ENCODE peak calls at places on chromosomes 12 and 14, in four cellular contexts. C is K562, Z is prostate gland, Q is stomach. W is an unnamed sample. For H3K4me1, the result is how much of the 10 kb centered on the place peaks cover.

GRCh38 chr12:77760271-77761025 is 70.2 kb upstream of the NAV3 start:
- DNase-seq in Q (no peak), Z (no peak), C (no peak), W (no peak)

GRCh38 chr14:60184597-60185555 is 19.7 kb upstream of the DHRS7 start:
- DNase-seq in Q (no peak), C (no peak), Z (no peak), W (no peak)

GRCh38 chr14:65141523-65141922 is 39.2 kb upstream of the MAX start:
- DNase-seq in C (no peak), Q (no peak), Z (no peak), W (no peak)

GRCh38 chr12:56160160-56160763 is 2.1 kb downstream of the MYL6 start:
- DNase-seq in Q (no peak), C (no peak), Z (no peak), W (no peak)

GRCh38 chr12:124391340-124392261 is 96.7 kb downstream of the RFLNA start:
- DNase-seq in C (no peak), Q (peak), Z (no peak), W (peak)

GRCh38 chr12:83432176-83432719 is 745.5 kb downstream of the TMTC2 start:
- DNase-seq in Z (no peak), C (no peak), Q (no peak), W (no peak)

GRCh38 chr14:50892255-50892654 is 20.4 kb downstream of the ABHD12B start:
- DNase-seq in Z (no peak), C (no peak), Q (no peak), W (no peak)

GRCh38 chr14:91269076-91269991 is 24.8 kb upstream of the GPR68 start:
- DNase-seq in Z (no peak), C (no peak), Q (no peak), W (no peak)

GRCh38 chr12:16165506-16165905 is 112.0 kb downstream of the SLC15A5 start:
- DNase-seq in Q (peak), C (no peak), Z (peak), W (peak)

GRCh38 chr12:124698998-124699305 is 131.5 kb upstream of the NCOR2 start:
- DNase-seq in Z (no peak), Q (no peak), C (no peak), W (no peak)

GRCh38 chr12:67649165-67650126 is 901 bp downstream of the DYRK2 start:
- DNase-seq in C (peak), Q (peak), Z (peak), W (no peak)

GRCh38 chr12:125983094-125983783 is 918.0 kb downstream of the AACS start:
- DNase-seq in C (peak), Z (peak), Q (peak), W (no peak)

GRCh38 chr12:98754095-98754494 is 109.0 kb downstream of the APAF1 start:
- DNase-seq in Q (no peak), Z (no peak), C (peak), W (no peak)

GRCh38 chr14:54555651-54556050 is 11.3 kb upstream of the SAMD4A start:
- DNase-seq in Z (no peak), Q (no peak), C (no peak), W (no peak)

GRCh38 chr14:33184587-33184986 is 245.9 kb downstream of the NPAS3 start:
- DNase-seq in Z (no peak), Q (no peak), C (no peak), W (no peak)

GRCh38 chr12:112685321-112685720 is 106.2 kb upstream of the RPH3A start:
- DNase-seq in Q (no peak), Z (no peak), C (no peak), W (no peak)

GRCh38 chr12:1439687-1440086 is 154.7 kb downstream of the FBXL14 start:
- DNase-seq in C (peak), Z (no peak), Q (no peak), W (no peak)
- H3K4me1 ChIP-seq in C (under half), Z (under half), Q (under half), W (under half)

DNA sequence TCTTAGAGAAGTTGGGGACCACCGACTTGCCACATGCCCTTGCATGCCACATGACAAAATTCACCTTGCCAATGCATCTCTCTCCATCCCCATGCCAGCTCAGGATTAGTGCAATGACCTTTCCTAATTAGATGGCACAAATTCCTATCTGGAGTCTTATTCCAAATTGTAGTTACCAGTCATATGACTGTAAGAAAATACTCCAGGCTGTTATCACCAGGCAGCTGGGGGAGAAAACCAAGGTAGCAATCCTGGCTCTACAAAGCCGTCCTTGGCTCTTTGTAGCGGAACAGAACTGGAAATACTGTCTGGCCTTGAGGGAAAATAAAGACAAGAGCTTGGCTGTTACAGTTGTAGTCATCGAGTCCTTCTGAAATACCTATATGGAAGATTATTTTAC is 208.5 kb upstream of the DIO2 start:
- DNase-seq in Q (no peak), C (no peak), Z (no peak), W (no peak)
- TF ChIP-seq POLR2AphosphoS5 in Q (no peak), C (no peak), Z (no peak), W (no peak)

GRCh38 chr14:105419055-105419304 is 647 bp upstream of the MTA1 start:
- DNase-seq in C (no peak), Q (no peak), Z (no peak), W (no peak)
- H3K4me1 ChIP-seq in C (half or more), Q (half or more), Z (under half), W (under half)

DNA sequence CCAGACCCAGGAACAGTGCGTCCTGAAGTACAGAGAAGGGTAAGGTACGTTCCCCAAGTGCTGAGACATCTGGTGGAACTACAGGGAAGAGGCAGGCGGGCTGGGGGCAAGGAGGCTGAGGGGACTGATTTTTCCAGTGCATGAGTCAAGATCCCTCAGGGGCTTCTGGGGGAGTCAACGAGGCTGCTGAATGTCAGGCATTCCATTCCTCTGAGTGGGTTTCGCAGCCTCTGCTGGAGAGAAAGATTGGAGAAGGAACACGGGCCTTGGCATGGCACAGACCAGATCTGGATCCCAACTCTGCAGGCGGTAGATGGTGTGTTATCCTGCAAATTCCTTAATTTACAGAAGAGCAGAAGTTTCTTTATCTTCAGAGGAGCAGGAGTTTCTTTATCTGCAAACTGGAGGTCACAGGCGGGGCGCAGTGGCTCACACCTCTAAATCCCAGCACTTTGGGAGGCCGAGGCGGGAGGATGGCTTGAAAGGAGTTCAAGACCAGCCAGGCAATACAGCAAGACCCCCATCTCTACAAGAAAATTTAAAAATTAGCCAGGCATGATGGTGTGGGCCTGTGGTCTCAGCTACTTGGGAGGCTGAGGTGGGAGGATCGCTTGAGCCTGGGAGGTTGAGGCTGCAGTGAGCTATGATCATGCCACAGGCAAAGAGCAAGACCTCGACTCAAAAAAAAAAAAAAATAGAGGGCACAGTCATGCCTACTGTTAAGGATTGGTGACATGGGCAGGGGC is 132.6 kb upstream of the MAP1LC3B2 start:
- DNase-seq in Z (no peak), Q (no peak), C (peak), W (peak)
- TF ChIP-seq POLR2AphosphoS5 in Z (no peak), Q (peak), C (peak), W (peak)

GRCh38 chr12:1738480-1738879 is 47.6 kb downstream of the ADIPOR2 start:
- DNase-seq in C (no peak), Z (no peak), Q (no peak), W (no peak)
- H3K4me1 ChIP-seq in C (under half), Z (under half), Q (under half), W (under half)

GRCh38 chr12:130537655-130538054 is 178.4 kb downstream of the RIMBP2 start:
- DNase-seq in C (no peak), Q (no peak), Z (no peak), W (no peak)

GRCh38 chr12:130540376-130540775 is 175.7 kb downstream of the RIMBP2 start:
- DNase-seq in Z (no peak), Q (no peak), C (no peak), W (no peak)

GRCh38 chr12:130538343-130539095 is 177.6 kb downstream of the RIMBP2 start:
- DNase-seq in Q (no peak), Z (no peak), C (no peak), W (no peak)

DNA sequence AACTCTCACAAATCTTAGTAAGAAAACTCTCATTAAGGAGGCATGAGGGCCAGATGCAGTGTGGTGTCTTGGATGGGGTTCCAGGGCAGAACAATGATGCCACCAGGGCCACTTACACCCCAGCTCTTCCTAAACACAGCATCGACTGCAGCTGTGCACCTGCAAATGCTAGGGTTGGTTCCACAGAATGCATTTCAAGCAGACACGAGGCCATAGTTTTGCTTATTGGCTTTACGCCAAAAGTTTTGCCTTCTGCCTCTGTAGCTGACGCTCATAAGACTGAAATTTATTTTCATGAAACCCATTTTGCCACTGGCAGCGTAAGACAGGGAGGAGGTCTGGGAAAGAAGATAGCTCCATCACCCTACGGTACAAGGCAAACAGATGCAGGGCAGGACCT is 179.0 kb downstream of the RIMBP2 start:
- DNase-seq in Q (no peak), Z (no peak), C (no peak), W (no peak)
- TF ChIP-seq POLR2AphosphoS5 in Q (no peak), Z (no peak), C (no peak), W (no peak)

DNA sequence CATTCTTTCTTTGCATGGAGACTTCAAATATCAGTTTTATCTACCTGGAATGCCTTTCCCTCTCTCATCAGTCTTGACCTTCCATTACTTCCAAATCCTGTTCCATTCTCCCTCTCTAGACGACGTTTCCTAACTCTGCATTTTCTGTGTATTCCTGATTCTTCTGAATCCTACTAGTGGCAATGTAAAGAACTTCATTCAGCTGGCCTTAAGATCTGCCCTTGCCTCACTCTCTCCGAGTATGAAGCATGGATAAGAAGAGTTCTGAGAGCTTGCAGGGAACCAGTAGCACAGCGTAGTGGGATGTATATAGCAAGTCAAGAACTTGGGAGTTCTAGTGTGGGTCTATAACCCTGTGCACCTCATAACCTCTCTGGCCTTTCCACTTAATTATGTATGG is 68.5 kb upstream of the HOXC13 start:
- DNase-seq in Z (no peak), Q (no peak), C (no peak), W (no peak)
- H3K4me1 ChIP-seq in Z (under half), Q (under half), C (under half), W (under half)

GRCh38 chr12:104456417-104456949 is at the start of gene CHST11:
- DNase-seq in Z (peak), C (peak), Q (peak), W (peak)
- TF ChIP-seq POLR2AphosphoS5 in Z (peak), C (no peak), Q (peak), W (peak)

GRCh38 chr12:45962553-45963325 is 27.6 kb downstream of the SCAF11 start:
- DNase-seq in C (no peak), Z (no peak), Q (no peak), W (no peak)
- H3K4me1 ChIP-seq in C (under half), Z (under half), Q (under half), W (under half)